ENCODE peak calls at places on chromosome 1, in five cellular contexts. O is activated gamma-delta T cell treated with Interleukin-2 at 50 U/mL for 16 hours; F is HCT116; R is natural killer cell treated with Interleukin-12 subunit alpha and Interleukin-12 subunit beta and Interleukin-15 and Interleukin-18, amount 100 ng/mL, for 72 hours; N is nephron progenitor cell. P is an unnamed sample.

GRCh38 chr1:17538428-17539130 is 919 bp upstream of the ARHGEF10L start:
- DNase-seq in O (no peak), F (no peak), N (peak), R (no peak), P (peak)

GRCh38 chr1:18992646-18993045 is 36.2 kb upstream of the IFFO2 start:
- DNase-seq in R (no peak), O (no peak), F (no peak), N (no peak), P (no peak)

GRCh38 chr1:156246762-156247459 is 945 bp downstream of the PAQR6 start:
- DNase-seq in N (no peak), O (no peak), R (no peak), F (no peak), P (no peak)

GRCh38 chr1:54265661-54266060 is 65.7 kb downstream of the MRPL37 start:
- DNase-seq in F (no peak), O (no peak), R (no peak), N (peak), P (no peak)

GRCh38 chr1:1351511-1352427 is 2.6 kb upstream of the DVL1 start:
- DNase-seq in F (no peak), R (no peak), O (no peak), N (peak), P (no peak)

GRCh38 chr1:241610056-241610815 is 29.9 kb downstream of the CHML start:
- DNase-seq in O (no peak), R (no peak), N (no peak), F (no peak), P (no peak)

GRCh38 chr1:111730706-111731105 is 8.5 kb downstream of the INKA2 start:
- DNase-seq in R (no peak), F (no peak), O (no peak), N (no peak), P (peak)

GRCh38 chr1:46520063-46520911 is 30.7 kb downstream of the DMBX1 start:
- DNase-seq in O (no peak), R (no peak), F (peak), N (peak), P (no peak)

GRCh38 chr1:59212715-59213114 is 84.2 kb upstream of the FGGY start:
- DNase-seq in R (no peak), O (no peak), N (no peak), F (no peak), P (no peak)

P was measured in coronary artery.